ENCODE peak calls at places on chromosomes 16 and 17, in six cellular contexts. F is AG04450, P is colonic mucosa, C is spleen, Y is SK-N-SH, I is hepatocyte. B is an unnamed sample. For H3K9me3, the result is how much of the 10 kb centered on the place peaks cover.

GRCh38 chr16:67964477-67965131 is 3.8 kb downstream of the SLC12A4 start:
- DNase-seq in F (no peak), P (no peak), C (no peak), Y (no peak), I (no peak), B (no peak)

GRCh38 chr16:58638148-58639036 is 8.8 kb upstream of the CNOT1 start:
- DNase-seq in C (no peak), I (peak), P (no peak), F (peak), Y (no peak), B (peak)

GRCh38 chr17:61874075-61874474 is 10.7 kb upstream of the BRIP1 start:
- DNase-seq in P (no peak), F (no peak), Y (no peak), I (no peak), C (no peak), B (no peak)

GRCh38 chr17:69593716-69594115 is 179.2 kb downstream of the MAP2K6 start:
- DNase-seq in P (no peak), F (no peak), C (no peak), Y (no peak), I (no peak), B (no peak)

GRCh38 chr16:50093607-50094570 is 28.1 kb downstream of the HEATR3 start:
- DNase-seq in Y (no peak), I (no peak), F (no peak), P (peak), C (no peak), B (no peak)

GRCh38 chr17:2137342-2138098 is 82.6 kb downstream of the HIC1 start:
- DNase-seq in P (no peak), I (peak), C (no peak), F (no peak), Y (no peak), B (no peak)

GRCh38 chr16:12300490-12300889 is 324.0 kb downstream of the SNX29 start:
- DNase-seq in F (no peak), I (no peak), Y (no peak), C (no peak), P (no peak), B (no peak)

GRCh38 chr17:28405632-28406477 is at the start of gene SLC46A1:
- DNase-seq in P (peak), C (peak), I (peak), F (no peak), Y (peak), B (peak)

GRCh38 chr16:12319464-12320030 is 343.0 kb downstream of the SNX29 start:
- DNase-seq in F (no peak), P (no peak), I (no peak), Y (no peak), C (no peak), B (no peak)

GRCh38 chr17:61411114-61411943 is 11.7 kb downstream of the TBX2 start:
- DNase-seq in Y (peak), I (peak), F (no peak), C (peak), P (peak), B (peak)

GRCh38 chr17:54887787-54888186 is 12.9 kb upstream of the TOM1L1 start:
- DNase-seq in Y (no peak), C (no peak), F (no peak), P (no peak), I (no peak), B (no peak)

GRCh38 chr17:33506889-33507650 is 214.0 kb upstream of the ASIC2 start:
- DNase-seq in C (no peak), I (no peak), P (no peak), F (no peak), Y (peak), B (no peak)

GRCh38 chr17:65167581-65167980 is 30.4 kb downstream of the RGS9 start:
- DNase-seq in Y (no peak), C (peak), F (no peak), P (no peak), I (no peak), B (no peak)

GRCh38 chr16:66430214-66430613 is 3.1 kb downstream of the BEAN1 start:
- DNase-seq in I (no peak), Y (no peak), P (no peak), F (no peak), C (no peak), B (no peak)

GRCh38 chr17:72525225-72525988 is 404.6 kb downstream of the SOX9 start:
- DNase-seq in C (no peak), F (no peak), I (peak), Y (no peak), P (peak), B (no peak)

GRCh38 chr17:64315032-64315490 is 52.0 kb upstream of the TEX2 start:
- DNase-seq in I (no peak), P (peak), F (no peak), Y (no peak), C (peak), B (no peak)

GRCh38 chr16:89658221-89658879 is 714 bp downstream of the SPATA33 start:
- DNase-seq in I (peak), Y (peak), F (no peak), C (peak), P (peak), B (no peak)

GRCh38 chr17:39563476-39563875 is 44.2 kb downstream of the NEUROD2 start:
- DNase-seq in C (no peak), Y (peak), P (no peak), I (no peak), F (no peak), B (peak)

GRCh38 chr17:83195330-83196087 is 116.1 kb downstream of the METRNL start:
- DNase-seq in I (no peak), P (no peak), C (peak), F (no peak), Y (no peak), B (no peak)

GRCh38 chr16:3458278-3458851 is 14.9 kb downstream of the NAA60 start:
- DNase-seq in Y (no peak), F (no peak), I (peak), C (no peak), P (peak), B (no peak)

GRCh38 chr17:31533546-31534155 is 142.2 kb downstream of the RAB11FIP4 start:
- DNase-seq in F (peak), Y (peak), I (peak), P (no peak), C (peak), B (peak)

GRCh38 chr17:46010597-46011186 is 11.6 kb downstream of the STH start:
- DNase-seq in P (no peak), F (no peak), C (no peak), I (no peak), Y (no peak), B (peak)

GRCh38 chr17:35947156-35947585 is 3.7 kb upstream of the LYZL6 start:
- DNase-seq in P (peak), C (no peak), F (no peak), I (peak), Y (peak), B (peak)

GRCh38 chr17:11643851-11644250 is 45.6 kb downstream of the DNAH9 start:
- DNase-seq in I (no peak), Y (no peak), F (no peak), C (no peak), P (no peak), B (no peak)
- H3K27ac ChIP-seq in I (no peak), Y (no peak), F (no peak), C (no peak), P (no peak), B (no peak)

GRCh38 chr16:29844575-29845331 is 18.3 kb downstream of the CDIPT start:
- DNase-seq in C (no peak), I (peak), Y (no peak), F (no peak), P (no peak), B (no peak)

GRCh38 chr16:29845656-29846055 is 17.4 kb downstream of the CDIPT start:
- DNase-seq in P (no peak), I (no peak), Y (no peak), C (no peak), F (no peak), B (no peak)

GRCh38 chr16:29842732-29843346 is 20.2 kb downstream of the CDIPT start:
- DNase-seq in Y (no peak), P (no peak), I (no peak), F (no peak), C (no peak), B (no peak)

GRCh38 chr16:29841631-29842030 is 21.4 kb downstream of the MVP start:
- DNase-seq in F (no peak), I (no peak), C (no peak), P (no peak), Y (no peak), B (no peak)

DNA sequence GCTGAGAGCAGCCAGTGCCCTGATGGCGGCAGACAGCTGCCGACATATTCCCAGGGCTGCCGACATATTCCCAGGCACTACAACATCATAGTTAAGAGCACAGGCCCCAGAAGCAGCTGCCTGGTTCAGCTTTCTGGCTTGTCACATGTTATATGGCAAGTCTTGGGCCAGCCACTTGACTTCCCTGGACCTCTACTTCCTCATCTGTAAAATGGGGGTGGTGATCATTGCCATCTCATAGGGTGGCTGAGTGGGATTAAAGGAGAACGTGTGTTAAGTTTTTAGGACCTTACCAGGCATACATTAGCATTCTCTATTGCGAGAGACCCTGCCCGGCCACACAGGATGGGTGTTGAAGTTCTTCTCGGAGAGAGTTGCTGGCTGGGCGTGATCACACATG is 19.1 kb downstream of the CDIPT start:
- DNase-seq in I (no peak), Y (no peak), P (no peak), F (no peak), C (no peak), B (no peak)
- H3K4me3 ChIP-seq in I (no peak), Y (no peak), P (no peak), F (no peak), C (no peak), B (no peak)

DNA sequence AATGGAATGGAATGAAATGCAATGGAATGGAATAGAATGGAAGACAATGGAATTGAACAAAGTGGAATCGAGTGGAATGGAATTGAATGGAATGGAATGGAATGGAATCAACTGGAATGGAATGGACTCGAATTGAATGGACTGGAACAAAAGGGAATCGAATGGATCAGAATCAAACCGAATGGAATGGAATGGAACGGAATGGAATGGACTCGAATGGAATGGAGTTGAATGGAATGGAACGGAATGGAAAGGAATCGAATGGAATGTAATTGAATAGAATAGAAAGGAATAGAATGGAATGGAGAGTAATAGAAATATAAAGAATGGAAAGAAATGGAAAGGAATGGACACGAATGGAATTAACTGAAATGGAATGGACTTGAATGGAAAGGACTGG is 475.2 kb upstream of the WSB1 start:
- DNase-seq in C (no peak), P (no peak), I (peak), F (peak), Y (no peak), B (no peak)
- H3K9me3 ChIP-seq in C (half or more), P (under half), I (under half), F (half or more), Y (under half), B (under half)

DNA sequence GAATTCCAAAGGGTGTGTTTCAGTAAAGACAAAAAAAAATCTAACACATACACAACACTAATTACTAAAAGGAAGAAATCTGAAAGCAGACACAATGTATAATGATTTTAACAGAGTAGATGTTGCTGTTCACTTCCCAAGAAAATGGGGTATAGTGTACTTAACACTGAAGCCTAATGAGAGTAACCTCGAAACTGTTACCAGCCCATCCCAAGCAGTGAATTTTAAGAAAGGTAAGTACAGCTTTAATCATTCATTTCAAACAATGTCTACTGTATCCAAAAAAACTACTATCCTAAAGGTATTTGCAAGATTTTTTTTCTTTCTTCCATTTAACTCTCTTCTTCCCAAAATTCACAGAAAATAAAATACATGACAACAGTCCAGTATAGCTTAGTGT is 8.3 kb downstream of the GRB2 start:
- DNase-seq in P (no peak), Y (no peak), F (no peak), C (no peak), I (no peak), B (no peak)
- H3K27ac ChIP-seq in P (no peak), Y (no peak), F (no peak), C (no peak), I (no peak), B (no peak)

DNA sequence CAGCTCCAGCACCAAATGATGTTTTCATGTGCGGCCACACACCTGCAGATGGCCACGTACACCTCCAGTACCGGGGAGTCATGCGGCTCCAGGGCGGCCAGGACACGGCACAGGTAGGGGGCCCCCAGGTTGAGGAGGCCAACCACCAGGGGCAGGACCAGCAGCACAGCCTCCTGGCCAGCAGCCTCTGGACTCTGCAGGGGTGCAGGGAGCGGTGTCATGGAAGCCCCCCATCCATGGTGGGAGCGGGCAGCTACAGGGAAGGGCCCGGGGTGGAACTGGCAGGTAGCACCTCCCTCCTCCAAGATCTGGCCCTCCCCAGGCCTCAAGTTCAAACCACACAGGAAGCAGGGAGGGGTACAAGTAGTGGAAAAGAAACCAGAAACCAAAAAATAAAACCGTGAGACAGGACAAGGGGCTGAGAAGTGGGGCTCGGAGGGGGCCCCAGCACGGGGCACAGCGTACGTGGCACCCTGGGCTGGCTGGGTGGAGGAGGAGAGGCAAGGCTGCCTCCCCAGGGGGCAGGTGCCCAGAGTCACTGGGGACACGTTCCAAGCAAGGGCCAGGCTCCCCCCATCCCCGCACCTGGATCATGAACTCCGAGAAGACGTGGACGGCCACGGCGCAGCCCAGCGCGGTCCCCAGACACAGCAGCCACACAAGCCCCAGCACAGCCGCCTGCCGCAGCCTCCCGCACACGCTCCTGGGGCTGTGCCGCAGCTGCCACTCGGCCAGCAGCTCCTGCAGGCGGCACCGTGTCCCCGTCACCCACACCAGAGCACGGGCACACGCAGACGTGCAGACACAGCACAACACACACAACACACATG is 7.4 kb downstream of the TMC6 start:
- DNase-seq in C (peak), P (no peak), I (no peak), F (no peak), Y (no peak), B (no peak)
- H3K4me3 ChIP-seq in C (no peak), P (no peak), I (no peak), F (no peak), Y (no peak), B (no peak)

DNA sequence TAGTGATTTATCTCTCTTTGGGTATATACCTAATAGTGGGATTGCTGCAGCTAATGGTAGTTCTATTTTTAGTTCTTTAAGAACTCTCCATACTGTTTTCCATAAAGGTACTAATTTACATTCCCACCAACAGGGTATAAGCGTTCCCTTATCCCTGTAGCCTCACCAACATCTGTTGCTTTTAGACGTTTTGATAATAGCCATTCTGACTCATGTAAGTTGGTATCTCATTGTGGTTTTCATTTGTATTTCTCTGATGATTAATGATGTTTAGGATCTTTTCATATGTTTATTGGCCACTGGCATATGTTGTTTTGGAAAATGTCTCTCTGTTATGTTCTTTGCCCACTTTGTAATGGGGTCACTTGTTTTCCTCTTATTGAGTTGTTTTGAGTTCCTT is 88.5 kb upstream of the ZNF267 start:
- DNase-seq in C (no peak), F (no peak), Y (no peak), P (no peak), I (no peak), B (no peak)
- H3K9me3 ChIP-seq in C (half or more), F (under half), Y (under half), P (under half), I (under half), B (under half)

GRCh38 chr16:4599037-4599436 is 15.7 kb downstream of the UBALD1 start:
- DNase-seq in C (no peak), P (no peak), Y (peak), I (no peak), F (no peak), B (no peak)

GRCh38 chr16:4601317-4602186 is 13.1 kb downstream of the UBALD1 start:
- DNase-seq in I (no peak), C (peak), F (no peak), Y (peak), P (no peak), B (no peak)

GRCh38 chr16:4597174-4597573 is 17.5 kb downstream of the UBALD1 start:
- DNase-seq in P (no peak), F (no peak), Y (peak), I (no peak), C (no peak), B (no peak)

GRCh38 chr16:4602330-4602729 is 12.4 kb downstream of the UBALD1 start:
- DNase-seq in I (no peak), P (no peak), Y (peak), C (peak), F (no peak), B (no peak)

DNA sequence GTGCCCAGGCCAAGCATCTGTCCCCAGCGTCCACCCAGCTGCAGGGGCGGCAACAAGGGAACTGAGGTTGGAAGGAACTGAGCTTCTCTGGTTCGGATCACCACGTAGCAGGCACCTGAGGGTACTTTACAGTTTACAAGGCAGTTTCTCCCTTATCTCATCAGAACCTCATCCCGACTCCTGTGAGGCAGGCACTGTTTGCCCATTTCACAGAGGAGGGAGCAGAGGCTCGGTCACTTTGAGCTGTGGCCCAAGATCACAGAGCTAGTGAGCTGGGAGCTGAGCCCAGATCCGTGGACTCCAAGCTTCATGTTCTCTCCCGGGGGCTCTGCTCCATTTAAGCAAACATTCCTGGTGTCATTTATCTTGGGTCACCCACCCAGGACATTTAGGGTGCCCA is 15.1 kb downstream of the UBALD1 start:
- DNase-seq in C (no peak), F (no peak), P (no peak), Y (no peak), I (no peak), B (no peak)
- H3K27ac ChIP-seq in C (no peak), F (no peak), P (no peak), Y (no peak), I (no peak), B (no peak)

DNA sequence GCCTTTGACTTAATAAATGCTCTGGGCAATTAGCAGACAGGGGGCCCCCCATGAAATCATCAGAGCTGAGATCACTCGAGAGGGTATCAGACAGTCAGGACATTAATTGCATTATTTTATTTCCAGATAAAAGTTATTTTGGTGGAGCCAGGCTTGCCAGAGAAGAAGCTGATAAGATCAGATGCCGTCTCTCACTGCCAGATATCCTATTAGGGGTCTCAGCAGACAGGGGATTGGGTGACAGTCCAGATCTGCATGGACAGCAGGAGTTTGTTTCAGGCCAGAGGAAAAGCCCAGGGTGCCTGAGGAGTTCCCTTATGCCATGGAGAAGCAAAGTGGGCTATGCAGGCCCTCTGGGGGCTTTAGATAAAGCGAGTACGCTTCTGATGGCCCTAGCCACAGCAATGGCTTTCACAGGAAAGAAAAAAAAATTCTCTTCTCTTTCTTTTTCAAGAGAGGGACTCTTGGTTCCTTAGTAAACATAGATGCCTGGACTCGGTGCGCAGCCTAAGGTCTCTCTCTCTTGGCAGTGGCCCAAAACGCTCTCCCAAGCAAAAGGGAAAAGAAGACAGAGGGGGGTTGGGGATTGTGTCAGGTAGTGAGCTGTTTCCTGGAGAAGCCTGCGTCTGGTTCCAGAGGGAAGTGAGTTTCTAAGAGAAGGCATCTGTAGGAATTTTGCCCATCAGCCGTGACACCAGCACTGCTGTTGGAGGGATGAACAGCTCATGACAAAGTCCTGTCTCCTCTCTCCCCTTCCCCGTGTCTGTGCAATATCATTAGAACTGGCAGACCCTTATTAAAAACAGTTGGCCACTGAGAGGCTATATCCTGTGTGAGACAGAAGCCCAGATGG is 166.4 kb upstream of the FOXF1 start:
- DNase-seq in F (no peak), Y (peak), C (no peak), P (no peak), I (peak), B (no peak)
- H3K4me3 ChIP-seq in F (no peak), Y (no peak), C (no peak), P (no peak), I (no peak), B (no peak)

B was measured in WERI-Rb-1.